ENCODE peak calls at places on chromosomes 16 and 17, in five cellular contexts. R is T-cell; T is T-helper 17 cell; Y is CD8-positive, alpha-beta memory T cell; J is neural crest cell. E is an unnamed sample.

GRCh38 chr17:76700627-76701470 is 9.9 kb downstream of the MXRA7 start:
- DNase-seq in R (no peak), T (no peak), Y (peak), J (no peak), E (no peak)

GRCh38 chr17:35713069-35713728 is 18.2 kb upstream of the RASL10B start:
- DNase-seq in R (no peak), T (no peak), Y (no peak), J (no peak), E (no peak)

GRCh38 chr16:88747588-88748301 is 37.3 kb downstream of the PIEZO1 start:
- DNase-seq in R (no peak), T (no peak), Y (no peak), J (no peak), E (no peak)

GRCh38 chr17:64443086-64443760 is 5.7 kb upstream of the MILR1 start:
- DNase-seq in R (no peak), T (no peak), Y (no peak), J (no peak), E (no peak)

GRCh38 chr16:62050793-62051192 is 14.6 kb upstream of the CDH8 start:
- DNase-seq in R (no peak), T (no peak), Y (no peak), J (no peak), E (no peak)

GRCh38 chr16:11386791-11387546 is 41.7 kb downstream of the RMI2 start:
- DNase-seq in R (no peak), T (no peak), Y (no peak), J (peak), E (no peak)

GRCh38 chr17:81959362-81960129 is 1.4 kb downstream of the NOTUM start:
- DNase-seq in R (peak), T (peak), Y (peak), J (peak), E (peak)

GRCh38 chr17:64406321-64407200 is 15.9 kb upstream of the PECAM1 start:
- DNase-seq in R (no peak), T (no peak), Y (no peak), J (no peak), E (no peak)

GRCh38 chr17:50935201-50936124 is 69.3 kb upstream of the TOB1 start:
- DNase-seq in R (no peak), T (no peak), Y (no peak), J (no peak), E (no peak)

GRCh38 chr17:78316115-78316866 is 43.6 kb downstream of the SOCS3 start:
- DNase-seq in R (no peak), T (no peak), Y (no peak), J (no peak), E (no peak)

GRCh38 chr17:66963521-66964082 is 905 bp upstream of the CACNG4 start:
- DNase-seq in R (no peak), T (no peak), Y (no peak), J (no peak), E (no peak)

GRCh38 chr16:11586856-11587642 is at the start of gene LITAF:
- DNase-seq in R (peak), T (peak), Y (peak), J (peak), E (peak)

GRCh38 chr16:30366511-30366910 is 3.8 kb downstream of the TBC1D10B start:
- DNase-seq in R (no peak), T (no peak), Y (no peak), J (no peak), E (no peak)

GRCh38 chr17:30323262-30323894 is 10.5 kb downstream of the TMIGD1 start:
- DNase-seq in R (peak), T (peak), Y (peak), J (no peak), E (peak)

GRCh38 chr17:3401786-3402185 is 3.6 kb upstream of the OR1E1 start:
- DNase-seq in R (no peak), T (no peak), Y (no peak), J (no peak), E (no peak)

GRCh38 chr17:40678902-40679522 is 14.0 kb upstream of the KRT222 start:
- DNase-seq in R (no peak), T (no peak), Y (no peak), J (no peak), E (no peak)

GRCh38 chr16:29943846-29944669 is 17.8 kb upstream of the TMEM219 start:
- DNase-seq in R (no peak), T (no peak), Y (no peak), J (no peak), E (no peak)

GRCh38 chr17:4626734-4627256 is 14.7 kb downstream of the ALOX15 start:
- DNase-seq in R (no peak), T (no peak), Y (no peak), J (no peak), E (no peak)

GRCh38 chr17:44878627-44879221 is 20.5 kb downstream of the EFTUD2 start:
- DNase-seq in R (peak), T (no peak), Y (no peak), J (peak), E (no peak)

GRCh38 chr17:2955931-2956582 is 107.3 kb downstream of the OR1D5 start:
- DNase-seq in R (no peak), T (no peak), Y (no peak), J (no peak), E (no peak)

GRCh38 chr17:79749958-79750357 is 19.2 kb downstream of the ENPP7 start:
- DNase-seq in R (no peak), T (no peak), Y (no peak), J (no peak), E (no peak)

GRCh38 chr16:63324306-63324705 is 1288.1 kb upstream of the CDH8 start:
- DNase-seq in R (no peak), T (no peak), Y (no peak), J (no peak), E (no peak)

GRCh38 chr16:57757326-57757786 is 21.8 kb downstream of the KATNB1 start:
- DNase-seq in R (peak), T (peak), Y (peak), J (peak), E (peak)

E was measured in effector CD8-positive, alpha-beta T cell.